ENCODE peak calls at places on chromosomes 16 and 17, in eight cellular contexts. B is SK-N-SH, V is GM23338, R is K562, X is transverse colon, G is HL-60, N is sigmoid colon, O is prostate gland. U is an unnamed sample.

GRCh38 chr16:10326647-10327046 is 59.2 kb upstream of the ATF7IP2 start:
- DNase-seq in N (no peak), R (no peak), V (no peak), B (no peak), X (no peak), G (no peak), O (no peak), U (no peak)

GRCh38 chr16:69796285-69797118 is 34.4 kb downstream of the WWP2 start:
- DNase-seq in G (no peak), O (peak; percentile 36), B (peak; percentile 66), N (peak; percentile 69), V (peak; percentile 88), X (peak; percentile 25), R (peak; percentile 64), U (peak; percentile 28)

GRCh38 chr17:45855691-45856315 is 11.1 kb downstream of the SPPL2C start:
- DNase-seq in O (no peak), N (no peak), G (no peak), X (no peak), R (no peak), V (no peak), B (no peak), U (no peak)

GRCh38 chr17:48335858-48336500 is 94.0 kb downstream of the SKAP1 start:
- DNase-seq in V (peak; percentile 64), N (no peak), G (no peak), B (peak; percentile 34), X (no peak), R (peak; percentile 64), O (no peak), U (no peak)

GRCh38 chr16:84087461-84088151 is 29.1 kb downstream of the MBTPS1 start:
- DNase-seq in R (no peak), N (no peak), B (no peak), X (no peak), V (no peak), G (no peak), O (no peak), U (no peak)

GRCh38 chr17:14044702-14045101 is 24.6 kb upstream of the COX10 start:
- DNase-seq in O (no peak), B (no peak), X (no peak), G (no peak), N (no peak), R (no peak), V (no peak), U (no peak)

GRCh38 chr16:2152695-2153506 is 2.7 kb upstream of the TRAF7 start:
- DNase-seq in B (no peak), G (no peak), N (no peak), V (peak; percentile 37), O (no peak), R (peak; percentile 62), X (peak; percentile 51), U (no peak)

GRCh38 chr17:63881935-63882601 is at the start of gene GH2:
- DNase-seq in O (peak; percentile 10), B (peak; percentile 85), V (peak; percentile 82), N (no peak), X (peak; percentile 50), G (no peak), R (peak; percentile 82), U (peak; percentile 76)

GRCh38 chr16:2912330-2913199 is 834 bp downstream of the FLYWCH1 start:
- DNase-seq in N (peak; percentile 80), V (peak; percentile 56), B (peak; percentile 47), O (no peak), G (no peak), X (peak; percentile 51), R (peak; percentile 57), U (no peak)

GRCh38 chr17:81986606-81987005 is 9.2 kb downstream of the ASPSCR1 start:
- DNase-seq in B (no peak), V (no peak), O (no peak), G (no peak), X (no peak), R (no peak), N (no peak), U (no peak)

GRCh38 chr17:69810326-69811035 is 264.5 kb upstream of the KCNJ16 start:
- DNase-seq in X (no peak), B (no peak), R (no peak), O (no peak), G (no peak), N (no peak), V (no peak), U (no peak)

GRCh38 chr17:70987867-70988340 is 818.6 kb downstream of the KCNJ2 start:
- DNase-seq in O (no peak), B (no peak), V (peak; percentile 60), X (no peak), R (no peak), N (no peak), G (no peak), U (no peak)

GRCh38 chr17:18262641-18263040 is 2.2 kb downstream of the MIEF2 start:
- DNase-seq in B (no peak), R (no peak), G (no peak), N (no peak), V (no peak), X (no peak), O (no peak), U (no peak)

GRCh38 chr17:54864636-54865420 is 35.8 kb upstream of the TOM1L1 start:
- DNase-seq in R (peak; percentile 69), X (no peak), B (no peak), V (no peak), N (no peak), O (no peak), G (no peak), U (no peak)

GRCh38 chr16:71726491-71727319 is 2.2 kb upstream of the PHLPP2 start:
- DNase-seq in X (no peak), V (no peak), G (no peak), N (no peak), O (no peak), B (no peak), R (no peak), U (no peak)

GRCh38 chr16:4115209-4115940 is 867 bp downstream of the ADCY9 start:
- DNase-seq in B (peak; percentile 87), G (peak; percentile 49), O (peak; percentile 23), N (peak; percentile 77), R (peak; percentile 38), X (peak; percentile 51), V (peak; percentile 71), U (peak; percentile 60)

GRCh38 chr17:30232822-30233427 is 2.6 kb downstream of the SLC6A4 start:
- DNase-seq in O (no peak), X (no peak), N (no peak), G (no peak), V (no peak), B (no peak), R (no peak), U (no peak)

GRCh38 chr16:14509055-14509454 is 121.0 kb downstream of the PARN start:
- DNase-seq in B (no peak), R (no peak), X (no peak), G (no peak), V (no peak), N (no peak), O (no peak), U (no peak)

GRCh38 chr16:54175552-54176375 is 110.8 kb downstream of the IRX3 start:
- DNase-seq in O (no peak), G (no peak), R (no peak), N (no peak), X (no peak), V (no peak), B (no peak), U (no peak)

GRCh38 chr17:56914641-56915263 is 903 bp upstream of the TRIM25 start:
- DNase-seq in V (no peak), N (no peak), G (no peak), O (no peak), X (no peak), B (no peak), R (peak; percentile 39), U (no peak)
- TF ChIP-seq POLR2AphosphoS5 in V (no peak), N (no peak), G (no peak), O (no peak), X (no peak), B (no peak), R (no peak), U (no peak)

GRCh38 chr16:592518-593306 is 2.8 kb downstream of the RAB40C start:
- DNase-seq in R (no peak), O (peak; percentile 89), B (no peak), N (peak; percentile 77), X (peak; percentile 56), V (no peak), G (peak; percentile 100), U (no peak)
- TF ChIP-seq POLR2AphosphoS5 in R (no peak), O (peak; percentile 87), B (no peak), N (no peak), X (no peak), V (no peak), G (peak; percentile 79), U (no peak)

GRCh38 chr17:79835953-79836951 is 3.0 kb downstream of the CBX4 start:
- DNase-seq in R (peak; percentile 99), X (peak; percentile 87), N (no peak), V (peak; percentile 99), B (no peak), O (peak; percentile 71), G (peak; percentile 77), U (no peak)

GRCh38 chr17:79834575-79835469 is 4.4 kb downstream of the CBX4 start:
- DNase-seq in G (no peak), X (no peak), R (peak; percentile 69), O (no peak), B (peak; percentile 84), V (peak; percentile 81), N (no peak), U (no peak)

GRCh38 chr17:79836952-79837887 is 2.0 kb downstream of the CBX4 start:
- DNase-seq in V (peak; percentile 82), G (peak; percentile 93), X (peak; percentile 91), R (peak; percentile 67), B (peak; percentile 68), N (peak; percentile 93), O (peak; percentile 90), U (peak; percentile 85)

GRCh38 chr17:79833744-79834574 is 5.3 kb downstream of the CBX4 start:
- DNase-seq in O (no peak), B (no peak), G (no peak), X (no peak), N (no peak), V (peak; percentile 62), R (peak; percentile 75), U (no peak)

GRCh38 chr17:79835470-79835899 is 3.8 kb downstream of the CBX4 start:
- DNase-seq in O (no peak), R (peak; percentile 36), X (no peak), G (no peak), V (peak; percentile 64), B (peak; percentile 65), N (no peak), U (no peak)
- TF ChIP-seq POLR2AphosphoS5 in O (no peak), R (no peak), X (no peak), G (no peak), V (no peak), B (no peak), N (no peak), U (no peak)

GRCh38 chr17:17141279-17141678 is 64.9 kb downstream of the PLD6 start:
- DNase-seq in O (no peak), B (no peak), G (no peak), R (no peak), N (no peak), V (no peak), X (no peak), U (no peak)

GRCh38 chr17:17139972-17140589 is 66.1 kb downstream of the PLD6 start:
- DNase-seq in B (no peak), X (no peak), N (no peak), R (no peak), O (no peak), G (no peak), V (peak; percentile 36), U (no peak)

GRCh38 chr17:17134952-17135340 is 71.2 kb downstream of the PLD6 start:
- DNase-seq in R (no peak), B (no peak), O (no peak), G (no peak), N (no peak), V (no peak), X (no peak), U (no peak)

GRCh38 chr17:17140590-17140980 is 65.5 kb downstream of the PLD6 start:
- DNase-seq in O (no peak), G (no peak), R (no peak), N (no peak), X (no peak), B (no peak), V (no peak), U (no peak)

GRCh38 chr17:17137731-17138585 is 68.2 kb downstream of the PLD6 start:
- DNase-seq in X (no peak), V (no peak), O (no peak), B (no peak), G (no peak), N (no peak), R (no peak), U (no peak)
- TF ChIP-seq POLR2AphosphoS5 in X (no peak), V (no peak), O (no peak), B (no peak), G (no peak), N (no peak), R (no peak), U (no peak)